ENCODE peak calls at places on chromosomes 6 and 20, in ten cellular contexts. O is esophagus muscularis mucosa, G is IMR-90, P is A549, X is cardiac muscle cell, J is SK-N-SH, I is Peyer's patch, T is lower lobe of right lung, V is kidney, K is Caco-2. S is an unnamed sample.

GRCh38 chr6:36226648-36227047 is 30.1 kb downstream of the BRPF3 start:
- DNase-seq in O (no peak), G (no peak), P (no peak), X (no peak), J (no peak), I (no peak), T (no peak), V (no peak), K (no peak), S (no peak)

GRCh38 chr20:30487947-30488926 is 769.2 kb upstream of the DEFB115 start:
- DNase-seq in O (peak; percentile 70), G (no peak), P (no peak), X (no peak), J (no peak), I (no peak), T (no peak), V (no peak), K (no peak), S (no peak)

GRCh38 chr6:19303381-19303780 is 533.8 kb upstream of the ID4 start:
- DNase-seq in O (no peak), G (no peak), P (no peak), X (no peak), J (no peak), I (no peak), T (no peak), V (no peak), K (no peak), S (no peak)

GRCh38 chr6:129889580-129889979 is 28.5 kb upstream of the TMEM244 start:
- DNase-seq in O (no peak), G (peak; percentile 91), P (no peak), X (no peak), J (no peak), I (no peak), T (no peak), V (no peak), K (no peak), S (no peak)

GRCh38 chr6:150598858-150599198 is 857 bp upstream of the PLEKHG1 start:
- DNase-seq in O (no peak), G (no peak), P (no peak), X (no peak), J (no peak), I (no peak), T (no peak), V (no peak), K (no peak), S (no peak)

GRCh38 chr6:106027760-106028159 is 58.4 kb upstream of the PRDM1 start:
- DNase-seq in O (no peak), G (peak; percentile 29), P (no peak), X (peak; percentile 31), J (no peak), I (no peak), T (no peak), V (no peak), K (no peak), S (no peak)

GRCh38 chr6:11618533-11618932 is 81.0 kb downstream of the TMEM170B start:
- DNase-seq in O (no peak), G (peak; percentile 49), P (peak; percentile 13), X (no peak), J (no peak), I (no peak), T (no peak), V (no peak), K (peak; percentile 21), S (no peak)

GRCh38 chr6:124495316-124496176 is 466.7 kb upstream of the RNF217 start:
- DNase-seq in O (no peak), G (no peak), P (no peak), X (no peak), J (no peak), I (no peak), T (no peak), V (no peak), K (no peak), S (no peak)

GRCh38 chr6:151452750-151453427 is 963 bp upstream of the RMND1 start:
- DNase-seq in O (no peak), G (no peak), P (no peak), X (peak; percentile 26), J (peak; percentile 23), I (no peak), T (no peak), V (no peak), K (no peak), S (no peak)

GRCh38 chr6:106077881-106078280 is 8.3 kb upstream of the PRDM1 start:
- DNase-seq in O (peak; percentile 75), G (peak; percentile 32), P (no peak), X (no peak), J (no peak), I (no peak), T (no peak), V (no peak), K (no peak), S (no peak)

GRCh38 chr20:52012093-52012492 is 179.5 kb downstream of the ZFP64 start:
- DNase-seq in O (no peak), G (no peak), P (no peak), X (no peak), J (no peak), I (no peak), T (no peak), V (no peak), K (no peak), S (no peak)

GRCh38 chr20:48708630-48709029 is 119.2 kb downstream of the PREX1 start:
- DNase-seq in O (no peak), G (no peak), P (no peak), X (no peak), J (no peak), I (peak; percentile 15), T (no peak), V (no peak), K (no peak), S (no peak)

GRCh38 chr6:123745877-123746276 is 57.8 kb upstream of the NKAIN2 start:
- DNase-seq in O (no peak), G (peak; percentile 5), P (no peak), X (no peak), J (no peak), I (no peak), T (no peak), V (no peak), K (no peak), S (no peak)

GRCh38 chr6:40336986-40337780 is 250.0 kb downstream of the LRFN2 start:
- DNase-seq in O (no peak), G (no peak), P (no peak), X (no peak), J (no peak), I (no peak), T (no peak), V (no peak), K (no peak), S (no peak)

GRCh38 chr6:106181664-106182418 is 95.7 kb downstream of the PRDM1 start:
- DNase-seq in O (no peak), G (peak; percentile 88), P (no peak), X (no peak), J (no peak), I (no peak), T (no peak), V (no peak), K (no peak), S (no peak)

GRCh38 chr6:15653581-15653980 is 9.2 kb downstream of the DTNBP1 start:
- DNase-seq in O (no peak), G (no peak), P (no peak), X (no peak), J (no peak), I (no peak), T (no peak), V (no peak), K (no peak), S (no peak)

GRCh38 chr20:62854121-62854520 is 7.5 kb downstream of the TCFL5 start:
- DNase-seq in O (no peak), G (no peak), P (no peak), X (no peak), J (no peak), I (peak; percentile 26), T (no peak), V (no peak), K (no peak), S (no peak)

GRCh38 chr6:24963887-24964570 is 28.3 kb upstream of the RIPOR2 start:
- DNase-seq in O (no peak), G (no peak), P (no peak), X (no peak), J (no peak), I (no peak), T (no peak), V (no peak), K (no peak), S (no peak)

GRCh38 chr20:34110025-34111013 is 1.7 kb downstream of the EIF2S2 start:
- DNase-seq in O (no peak), G (peak; percentile 10), P (no peak), X (no peak), J (no peak), I (no peak), T (no peak), V (no peak), K (no peak), S (no peak)
- TF ChIP-seq CTCF in O (no peak), G (no peak), P (no peak), X (peak; percentile 11), J (peak; percentile 12), I (no peak), T (no peak), V (no peak), K (no peak), S (no peak)

DNA sequence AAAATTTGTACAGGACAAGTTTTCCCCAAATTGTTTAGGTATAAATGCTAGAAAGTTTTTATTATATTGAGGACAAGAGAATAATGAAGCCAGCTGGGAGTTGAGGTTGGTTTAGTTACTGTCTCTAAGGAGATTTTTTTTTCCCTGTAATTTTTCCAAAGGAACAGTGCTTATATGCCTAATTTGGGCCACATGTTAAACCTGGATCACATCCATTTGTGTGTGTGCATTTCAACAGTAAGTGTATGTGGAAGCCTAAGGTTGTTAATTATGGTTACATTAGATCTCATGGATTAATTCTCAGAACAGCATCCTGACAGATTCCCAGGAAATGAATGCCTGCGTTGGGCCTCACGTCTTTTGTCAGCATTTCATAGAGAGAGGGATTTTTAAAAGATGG is 4.5 kb downstream of the IGF2R start:
- DNase-seq in O (peak; percentile 45), G (peak; percentile 30), P (no peak), X (no peak), J (peak; percentile 28), I (no peak), T (no peak), V (no peak), K (no peak), S (no peak)
- H3K4me1 ChIP-seq in O (peaks cover 63% of the 10 kb centered on the region), G (peaks cover 21% of the 10 kb centered on the region), P (peaks cover 27% of the 10 kb centered on the region), X (peaks cover 50% of the 10 kb centered on the region), J (peaks cover 34% of the 10 kb centered on the region), I (no peaks in the 10 kb centered on the region), T (peaks cover 71% of the 10 kb centered on the region), V (peaks cover 37% of the 10 kb centered on the region), K (peaks cover 8% of the 10 kb centered on the region), S (peaks cover 67% of the 10 kb centered on the region)

DNA sequence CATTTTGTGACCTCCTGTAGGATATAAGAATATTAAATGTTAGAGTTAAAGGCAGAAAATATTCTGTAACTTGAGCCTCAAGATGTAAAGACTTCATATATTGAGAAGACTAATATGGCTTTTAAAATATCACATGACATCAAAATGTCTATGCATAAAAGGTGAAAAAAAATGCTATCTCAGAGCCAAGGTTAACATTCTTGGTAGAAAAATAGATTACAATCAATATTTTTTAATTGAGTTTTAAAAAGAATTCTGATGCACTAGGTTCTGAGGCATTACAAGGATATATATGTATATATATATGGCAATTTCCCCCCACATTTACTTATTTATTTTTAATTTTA is 46.2 kb upstream of the RAB23 start:
- DNase-seq in O (no peak), G (no peak), P (no peak), X (no peak), J (no peak), I (no peak), T (no peak), V (no peak), K (no peak), S (no peak)
- TF ChIP-seq CTCF in O (no peak), G (no peak), P (no peak), X (no peak), J (no peak), I (no peak), T (no peak), V (no peak), K (no peak), S (no peak)

GRCh38 chr20:4060054-4060795 is 44.9 kb upstream of the RNF24 start:
- DNase-seq in O (no peak), G (no peak), P (no peak), X (no peak), J (no peak), I (peak; percentile 80), T (peak; percentile 90), V (peak; percentile 83), K (no peak), S (peak; percentile 87)
- H3K4me1 ChIP-seq in O (peaks cover 25% of the 10 kb centered on the region), G (peaks cover 16% of the 10 kb centered on the region), P (peaks cover 12% of the 10 kb centered on the region), X (peaks cover 8% of the 10 kb centered on the region), J (peaks cover 17% of the 10 kb centered on the region), I (peaks cover 6% of the 10 kb centered on the region), T (peaks cover 43% of the 10 kb centered on the region), V (peaks cover 12% of the 10 kb centered on the region), K (no peaks in the 10 kb centered on the region), S (peaks cover 31% of the 10 kb centered on the region)

S was measured in upper lobe of right lung.